ENCODE peak calls at places on chromosomes 6 and 20, in seven cellular contexts. U, B, F, S, D, Q and X are unnamed samples.

GRCh38 chr6:79432726-79433125 is 104.5 kb downstream of the LCA5 start:
- DNase-seq in U (no peak), B (no peak), F (no peak), S (no peak), D (no peak), Q (no peak), X (no peak)

GRCh38 chr20:49579874-49580817 is 12.2 kb upstream of the PTGIS start:
- DNase-seq in U (peak; percentile 71), B (no peak), F (no peak), S (no peak), D (no peak), Q (no peak), X (peak; percentile 49)

GRCh38 chr20:41572010-41572572 is 46.1 kb downstream of the CHD6 start:
- DNase-seq in U (no peak), B (no peak), F (no peak), S (no peak), D (no peak), Q (no peak), X (no peak)

GRCh38 chr20:58610811-58611210 is 40.3 kb upstream of the STX16 start:
- DNase-seq in U (no peak), B (no peak), F (no peak), S (no peak), D (no peak), Q (no peak), X (no peak)

GRCh38 chr6:143329323-143329722 is 121.2 kb downstream of the ADAT2 start:
- DNase-seq in U (no peak), B (no peak), F (no peak), S (no peak), D (no peak), Q (no peak), X (no peak)

GRCh38 chr6:10180138-10181074 is 234.5 kb downstream of the TFAP2A start:
- DNase-seq in U (no peak), B (no peak), F (no peak), S (no peak), D (no peak), Q (no peak), X (no peak)

GRCh38 chr20:23156842-23157423 is 70.8 kb upstream of the CD93 start:
- DNase-seq in U (no peak), B (no peak), F (no peak), S (no peak), D (no peak), Q (no peak), X (no peak)

GRCh38 chr20:36309643-36310042 is 3.5 kb downstream of the DLGAP4 start:
- DNase-seq in U (no peak), B (no peak), F (no peak), S (no peak), D (peak; percentile 22), Q (no peak), X (peak; percentile 28)

GRCh38 chr6:31734703-31735500 is 1.4 kb downstream of the CLIC1 start:
- DNase-seq in U (peak; percentile 45), B (no peak), F (peak; percentile 50), S (peak; percentile 67), D (no peak), Q (peak; percentile 53), X (no peak)

GRCh38 chr6:165055231-165055630 is 254.2 kb downstream of the C6orf118 start:
- DNase-seq in U (no peak), B (no peak), F (no peak), S (no peak), D (no peak), Q (peak; percentile 3), X (no peak)

GRCh38 chr20:5215592-5216304 is 88.9 kb downstream of the CDS2 start:
- DNase-seq in U (no peak), B (no peak), F (no peak), S (no peak), D (no peak), Q (no peak), X (no peak)

GRCh38 chr20:47061549-47061948 is 166.9 kb downstream of the EYA2 start:
- DNase-seq in U (no peak), B (no peak), F (no peak), S (no peak), D (no peak), Q (no peak), X (no peak)

GRCh38 chr6:53433617-53434285 is 85.0 kb upstream of the ELOVL5 start:
- DNase-seq in U (no peak), B (no peak), F (no peak), S (no peak), D (no peak), Q (no peak), X (no peak)

GRCh38 chr6:148747493-148748160 is 797 bp downstream of the UST start:
- DNase-seq in U (peak; percentile 55), B (no peak), F (peak; percentile 42), S (peak; percentile 65), D (peak; percentile 83), Q (peak; percentile 84), X (peak; percentile 64)

GRCh38 chr20:2652724-2653510 is 485 bp downstream of the NOP56 start:
- DNase-seq in U (no peak), B (no peak), F (no peak), S (peak; percentile 88), D (no peak), Q (peak; percentile 36), X (peak; percentile 51)

GRCh38 chr6:31765910-31766794 is 3.7 kb downstream of the SAPCD1 start:
- DNase-seq in U (no peak), B (no peak), F (no peak), S (no peak), D (no peak), Q (peak; percentile 35), X (no peak)

GRCh38 chr6:107489636-107490567 is at the start of gene SOBP:
- DNase-seq in U (peak; percentile 82), B (no peak), F (peak; percentile 35), S (peak; percentile 91), D (peak; percentile 77), Q (peak; percentile 91), X (peak; percentile 87)

GRCh38 chr6:37690964-37691735 is 6.5 kb downstream of the MDGA1 start:
- DNase-seq in U (no peak), B (no peak), F (no peak), S (no peak), D (no peak), Q (no peak), X (no peak)

GRCh38 chr6:19796452-19796851 is 40.7 kb upstream of the ID4 start:
- DNase-seq in U (no peak), B (no peak), F (no peak), S (no peak), D (no peak), Q (no peak), X (no peak)

GRCh38 chr6:5103250-5103649 is 18.1 kb downstream of the PPP1R3G start:
- DNase-seq in U (no peak), B (no peak), F (no peak), S (no peak), D (no peak), Q (no peak), X (no peak)

GRCh38 chr6:39214120-39214813 is 15.0 kb downstream of the KCNK5 start:
- DNase-seq in U (no peak), B (no peak), F (peak; percentile 33), S (no peak), D (no peak), Q (no peak), X (no peak)

GRCh38 chr6:12296255-12296573 is 6.1 kb downstream of the EDN1 start:
- DNase-seq in U (no peak), B (peak; percentile 43), F (peak; percentile 35), S (no peak), D (no peak), Q (no peak), X (no peak)

GRCh38 chr6:12296604-12297003 is 6.4 kb downstream of the EDN1 start:
- DNase-seq in U (no peak), B (no peak), F (no peak), S (no peak), D (no peak), Q (no peak), X (no peak)

GRCh38 chr6:12293931-12294800 is 4.0 kb downstream of the EDN1 start:
- DNase-seq in U (no peak), B (no peak), F (no peak), S (no peak), D (no peak), Q (no peak), X (no peak)

GRCh38 chr6:12295558-12296254 is 5.5 kb downstream of the EDN1 start:
- DNase-seq in U (no peak), B (no peak), F (no peak), S (no peak), D (no peak), Q (no peak), X (no peak)

GRCh38 chr6:12294851-12295536 is 4.8 kb downstream of the EDN1 start:
- DNase-seq in U (no peak), B (no peak), F (no peak), S (no peak), D (no peak), Q (no peak), X (no peak)
- H3K4me1 ChIP-seq in U (no peaks in the 10 kb centered on the region), B (peaks cover 75% of the 10 kb centered on the region), F (peaks cover 48% of the 10 kb centered on the region), S (no peaks in the 10 kb centered on the region), D (no peaks in the 10 kb centered on the region), Q (peaks cover 24% of the 10 kb centered on the region), X (peaks cover 6% of the 10 kb centered on the region)

DNA sequence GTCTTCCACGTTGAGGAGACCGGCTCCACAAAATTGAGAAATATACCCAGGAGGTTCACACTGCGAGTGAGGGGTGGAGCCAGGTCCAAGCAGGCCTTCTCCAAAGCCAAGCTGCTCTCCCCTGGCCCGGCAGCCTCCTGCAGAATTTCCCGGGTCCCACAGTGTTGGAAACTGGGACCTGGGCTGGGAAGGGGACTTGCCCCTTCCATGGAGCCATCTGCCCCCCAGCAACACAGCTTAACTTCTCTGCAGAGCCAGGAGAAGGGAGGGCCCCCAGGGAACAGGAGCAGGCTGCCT is 35.4 kb downstream of the MDFI start:
- DNase-seq in U (no peak), B (no peak), F (no peak), S (no peak), D (no peak), Q (no peak), X (no peak)
- H3K4me1 ChIP-seq in U (no peaks in the 10 kb centered on the region), B (no peaks in the 10 kb centered on the region), F (no peaks in the 10 kb centered on the region), S (no peaks in the 10 kb centered on the region), D (no peaks in the 10 kb centered on the region), Q (peaks cover 11% of the 10 kb centered on the region), X (no peaks in the 10 kb centered on the region)

GRCh38 chr6:161882196-161882595 is 608.3 kb upstream of the AGPAT4 start:
- DNase-seq in U (no peak), B (no peak), F (no peak), S (no peak), D (no peak), Q (no peak), X (no peak)
- H3K4me1 ChIP-seq in U (no peaks in the 10 kb centered on the region), B (no peaks in the 10 kb centered on the region), F (no peaks in the 10 kb centered on the region), S (no peaks in the 10 kb centered on the region), D (no peaks in the 10 kb centered on the region), Q (no peaks in the 10 kb centered on the region), X (no peaks in the 10 kb centered on the region)

GRCh38 chr20:8156603-8157079 is 24.6 kb downstream of the PLCB1 start:
- DNase-seq in U (no peak), B (no peak), F (no peak), S (no peak), D (no peak), Q (no peak), X (no peak)

GRCh38 chr20:8155229-8155628 is 23.2 kb downstream of the PLCB1 start:
- DNase-seq in U (no peak), B (no peak), F (no peak), S (no peak), D (no peak), Q (no peak), X (no peak)

GRCh38 chr20:8154636-8155035 is 22.6 kb downstream of the PLCB1 start:
- DNase-seq in U (no peak), B (no peak), F (no peak), S (no peak), D (no peak), Q (no peak), X (no peak)

GRCh38 chr20:8153281-8153908 is 21.3 kb downstream of the PLCB1 start:
- DNase-seq in U (no peak), B (no peak), F (no peak), S (no peak), D (no peak), Q (no peak), X (no peak)

GRCh38 chr20:8155848-8156602 is 24.0 kb downstream of the PLCB1 start:
- DNase-seq in U (no peak), B (no peak), F (no peak), S (no peak), D (no peak), Q (no peak), X (peak; percentile 56)
- H3K4me1 ChIP-seq in U (no peaks in the 10 kb centered on the region), B (peaks cover 26% of the 10 kb centered on the region), F (peaks cover 37% of the 10 kb centered on the region), S (no peaks in the 10 kb centered on the region), D (peaks cover 22% of the 10 kb centered on the region), Q (peaks cover 4% of the 10 kb centered on the region), X (peaks cover 56% of the 10 kb centered on the region)